ENCODE peak calls at places on chromosomes 12 and 14, in four cellular contexts. B is stomach, S is WTC11, F is amniotic stem cell. N is an unnamed sample.

GRCh38 chr12:22850185-22850584 is 225.2 kb downstream of the ETNK1 start:
- DNase-seq in S (no peak), F (no peak), B (no peak), N (no peak)

GRCh38 chr12:95674631-95675030 is 115.9 kb downstream of the NTN4 start:
- DNase-seq in B (no peak), F (no peak), S (no peak), N (peak)

GRCh38 chr14:65019944-65020566 is 33.4 kb downstream of the FNTB start:
- DNase-seq in S (no peak), B (peak), F (peak), N (peak)

GRCh38 chr14:61154606-61155005 is 126.5 kb downstream of the TMEM30B start:
- DNase-seq in F (no peak), B (no peak), S (no peak), N (no peak)

GRCh38 chr12:125228519-125229260 is 163.5 kb downstream of the AACS start:
- DNase-seq in S (peak), F (no peak), B (no peak), N (no peak)

GRCh38 chr14:61264022-61264571 is 17.0 kb downstream of the TMEM30B start:
- DNase-seq in S (no peak), F (no peak), B (no peak), N (no peak)

GRCh38 chr12:49750027-49750977 is 8.9 kb downstream of the TMBIM6 start:
- DNase-seq in S (no peak), F (no peak), B (no peak), N (no peak)

GRCh38 chr12:29744365-29744764 is 39.4 kb downstream of the TMTC1 start:
- DNase-seq in F (no peak), B (no peak), S (no peak), N (no peak)

GRCh38 chr14:92263681-92264080 is 59.3 kb upstream of the SLC24A4 start:
- DNase-seq in S (no peak), F (no peak), B (no peak), N (no peak)

GRCh38 chr12:10664499-10664898 is 9.4 kb downstream of the STYK1 start:
- DNase-seq in F (no peak), S (no peak), B (no peak), N (no peak)

GRCh38 chr14:99908653-99909250 is 115.5 kb downstream of the EML1 start:
- DNase-seq in F (no peak), S (no peak), B (no peak), N (no peak)

GRCh38 chr14:74610866-74611671 is 968 bp downstream of the LTBP2 start:
- DNase-seq in S (peak), B (no peak), F (peak), N (no peak)

GRCh38 chr12:101794574-101794973 is 36.2 kb downstream of the GNPTAB start:
- DNase-seq in S (no peak), B (no peak), F (no peak), N (no peak)

GRCh38 chr12:6425588-6426531 is 18.9 kb upstream of the CD27 start:
- DNase-seq in B (peak), F (no peak), S (no peak), N (no peak)

GRCh38 chr12:27682534-27682933 is 13.7 kb upstream of the REP15 start:
- DNase-seq in B (no peak), F (no peak), S (no peak), N (no peak)

GRCh38 chr12:109178532-109178931 is 62.1 kb downstream of the ACACB start:
- DNase-seq in F (no peak), S (no peak), B (no peak), N (no peak)

GRCh38 chr12:55842681-55843429 is at the start of gene MMP19:
- DNase-seq in F (peak), S (no peak), B (no peak), N (no peak)

GRCh38 chr14:59123526-59123925 is 64.9 kb upstream of the DAAM1 start:
- DNase-seq in F (no peak), S (no peak), B (no peak), N (no peak)

GRCh38 chr12:68245071-68246021 is 8.1 kb downstream of the IL22 start:
- DNase-seq in B (no peak), S (no peak), F (no peak), N (no peak)

GRCh38 chr12:60498656-60499055 is 902.8 kb downstream of the SLC16A7 start:
- DNase-seq in B (no peak), S (no peak), F (no peak), N (no peak)

GRCh38 chr14:35956376-35957000 is 130.3 kb downstream of the BRMS1L start:
- DNase-seq in S (no peak), B (no peak), F (no peak), N (no peak)

GRCh38 chr12:57797938-57798337 is 15.4 kb downstream of the TSFM start:
- DNase-seq in F (no peak), S (no peak), B (no peak), N (no peak)

GRCh38 chr14:39368261-39368959 is 63.8 kb downstream of the FBXO33 start:
- DNase-seq in S (peak), B (peak), F (no peak), N (peak)

GRCh38 chr12:88591343-88591742 is 11.1 kb upstream of the KITLG start:
- DNase-seq in S (no peak), B (no peak), F (no peak), N (no peak)

GRCh38 chr12:117040496-117040895 is 58.7 kb downstream of the TESC start:
- DNase-seq in F (no peak), B (no peak), S (no peak), N (no peak)

GRCh38 chr12:8145754-8146415 is 10.9 kb upstream of the ZNF705A start:
- DNase-seq in F (no peak), B (no peak), S (peak), N (peak)

GRCh38 chr12:96571101-96571862 is 81.9 kb downstream of the CFAP54 start:
- DNase-seq in F (no peak), B (no peak), S (no peak), N (no peak)

GRCh38 chr12:105334568-105334967 is 4.1 kb downstream of the C12orf75 start:
- DNase-seq in B (no peak), S (no peak), F (peak), N (no peak)

GRCh38 chr14:101843665-101844064 is 82.2 kb downstream of the PPP2R5C start:
- DNase-seq in B (no peak), F (no peak), S (no peak), N (no peak)

GRCh38 chr14:25833341-25834121 is 764.3 kb downstream of the NOVA1 start:
- DNase-seq in F (no peak), S (peak), B (peak), N (no peak)

GRCh38 chr14:103550451-103551337 is 11.8 kb downstream of the BAG5 start:
- DNase-seq in B (no peak), S (peak), F (no peak), N (no peak)

GRCh38 chr12:132503611-132504204 is 13.8 kb downstream of the FBRSL1 start:
- DNase-seq in F (no peak), S (no peak), B (no peak), N (no peak)

GRCh38 chr12:4031703-4032291 is 158.6 kb upstream of the PARP11 start:
- DNase-seq in S (no peak), B (no peak), F (no peak), N (no peak)

GRCh38 chr14:74048291-74048690 is 29.1 kb downstream of the BBOF1 start:
- DNase-seq in B (no peak), F (no peak), S (peak), N (no peak)

GRCh38 chr14:68977137-68977740 is 1.9 kb downstream of the ACTN1 start:
- DNase-seq in F (peak), S (no peak), B (no peak), N (no peak)

GRCh38 chr12:101209319-101210302 is at the start of gene SLC5A8:
- DNase-seq in F (no peak), B (no peak), S (peak), N (no peak)

GRCh38 chr14:83974647-83975163 is 1555.2 kb upstream of the FLRT2 start:
- DNase-seq in S (no peak), F (no peak), B (no peak), N (no peak)

GRCh38 chr12:108700833-108701450 is 30.4 kb downstream of the CORO1C start:
- DNase-seq in B (no peak), F (no peak), S (no peak), N (no peak)